ENCODE peak calls at places on chromosomes 11 and 22, in four cellular contexts. P is GM23248, T is fibroblast of lung, C is MM.1S. J is an unnamed sample. For H4K20me1, the result is how much of the 10 kb centered on the place peaks cover.

GRCh38 chr22:16922076-16922475 is 85.9 kb downstream of the GAB4 start:
- DNase-seq in C (no peak), T (no peak), P (no peak), J (no peak)

GRCh38 chr11:75891947-75892739 is 77.1 kb downstream of the UVRAG start:
- DNase-seq in P (no peak), C (no peak), T (no peak), J (no peak)

GRCh38 chr11:11808992-11809583 is 32.7 kb upstream of the USP47 start:
- DNase-seq in T (no peak), C (no peak), P (no peak), J (no peak)

GRCh38 chr22:28560005-28560742 is 119.5 kb downstream of the TTC28 start:
- DNase-seq in P (peak), T (peak), C (no peak), J (no peak)

GRCh38 chr11:69650832-69651344 is 9.9 kb downstream of the CCND1 start:
- DNase-seq in T (no peak), P (no peak), C (no peak), J (no peak)

GRCh38 chr11:104094576-104094975 is 58.1 kb downstream of the DDI1 start:
- DNase-seq in T (no peak), P (peak), C (no peak), J (no peak)

GRCh38 chr11:75356613-75357012 is 5.2 kb upstream of the ARRB1 start:
- DNase-seq in P (no peak), C (no peak), T (no peak), J (no peak)

GRCh38 chr11:77411238-77411637 is 62.7 kb downstream of the PAK1 start:
- DNase-seq in T (peak), C (peak), P (peak), J (no peak)

GRCh38 chr11:44506375-44507016 is 59.0 kb upstream of the CD82 start:
- DNase-seq in C (no peak), T (no peak), P (peak), J (no peak)

GRCh38 chr22:44753189-44754042 is 1.0 kb downstream of the ARHGAP8 start:
- DNase-seq in T (peak), P (peak), C (no peak), J (no peak)

GRCh38 chr11:77299528-77299993 is 1.9 kb downstream of the GDPD4 start:
- DNase-seq in T (no peak), C (no peak), P (peak), J (no peak)

GRCh38 chr11:75349540-75350116 is 1.8 kb downstream of the ARRB1 start:
- DNase-seq in C (no peak), P (no peak), T (no peak), J (no peak)

GRCh38 chr11:70168405-70168754 is 34.7 kb upstream of the FADD start:
- DNase-seq in P (no peak), T (no peak), C (no peak), J (no peak)

GRCh38 chr11:74877132-74877531 is 71.8 kb downstream of the XRRA1 start:
- DNase-seq in P (peak), C (no peak), T (peak), J (no peak)

GRCh38 chr11:88521354-88522310 is 184.1 kb upstream of the CTSC start:
- DNase-seq in P (peak), T (no peak), C (no peak), J (no peak)

GRCh38 chr11:16977136-16978020 is 36.8 kb downstream of the PLEKHA7 start:
- DNase-seq in C (no peak), T (no peak), P (no peak), J (no peak)

GRCh38 chr11:35112056-35112845 is 26.7 kb upstream of the CD44 start:
- DNase-seq in T (no peak), C (peak), P (peak), J (no peak)

GRCh38 chr11:116172156-116172555 is 600.6 kb downstream of the BUD13 start:
- DNase-seq in P (no peak), T (no peak), C (no peak), J (no peak)

GRCh38 chr11:60780065-60780464 is 5.1 kb upstream of the MS4A10 start:
- DNase-seq in T (no peak), C (no peak), P (no peak), J (no peak)

GRCh38 chr11:78216571-78217287 is 28.0 kb downstream of the USP35 start:
- DNase-seq in C (no peak), P (peak), T (no peak), J (no peak)

GRCh38 chr22:48753752-48754517 is 1073.7 kb downstream of the BRD1 start:
- DNase-seq in P (no peak), T (no peak), C (no peak), J (no peak)

DNA sequence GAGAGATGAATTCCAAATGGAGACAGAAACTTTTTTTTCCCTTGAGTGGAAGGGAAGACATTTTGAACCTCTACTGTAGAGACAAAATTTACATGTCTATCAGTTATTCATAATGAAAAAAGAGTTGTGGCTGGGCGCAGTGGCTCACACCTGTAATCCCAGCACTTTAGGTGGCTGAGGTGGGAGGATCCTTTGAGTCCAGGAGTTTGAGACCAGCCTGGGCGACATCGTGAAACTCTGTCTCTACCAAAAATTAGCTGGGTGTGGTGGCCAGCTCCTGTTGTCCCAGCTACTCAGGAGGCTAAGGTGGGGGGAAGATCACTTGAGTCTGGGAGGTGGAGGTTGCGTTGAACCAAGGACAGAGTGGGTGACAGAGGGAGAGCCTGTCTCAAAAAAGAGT is 4.1 kb downstream of the EED start:
- DNase-seq in P (no peak), C (no peak), T (no peak), J (no peak)
- H4K20me1 ChIP-seq in P (under half), C (under half), T (under half), J (under half)

DNA sequence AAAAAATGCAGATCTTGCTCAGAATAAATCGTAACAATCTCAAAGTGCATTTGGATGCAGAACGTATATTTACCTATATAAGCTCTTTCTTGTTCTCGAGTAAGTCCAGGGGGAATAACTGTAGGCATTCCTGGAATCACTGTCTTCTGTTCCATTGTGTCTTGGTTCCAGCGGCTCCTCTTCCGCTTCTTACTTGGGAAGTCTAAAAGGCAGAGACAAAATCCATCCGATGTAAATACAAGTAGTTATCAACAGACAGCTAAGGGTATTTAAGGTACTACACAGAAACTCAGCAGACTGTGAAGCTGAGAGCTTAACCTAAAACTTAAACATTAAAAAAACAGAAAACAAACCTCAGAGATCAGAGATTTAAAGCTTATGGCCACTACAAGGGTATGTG is 1.9 kb downstream of the SF1 start:
- DNase-seq in P (no peak), C (no peak), T (no peak), J (no peak)
- H4K20me1 ChIP-seq in P (under half), C (under half), T (under half), J (half or more)

GRCh38 chr11:212150-213100 is 4.9 kb downstream of the RIC8A start:
- DNase-seq in P (no peak), T (no peak), C (no peak), J (no peak)
- H4K20me1 ChIP-seq in P (under half), T (under half), C (under half), J (under half)

GRCh38 chr22:46072981-46073682 is 77.2 kb upstream of the PPARA start:
- DNase-seq in P (peak), T (no peak), C (no peak), J (no peak)
- H4K20me1 ChIP-seq in P (under half), T (under half), C (under half), J (half or more)

GRCh38 chr11:84866922-84867321 is 760.2 kb downstream of the DLG2 start:
- DNase-seq in T (no peak), P (no peak), C (no peak), J (no peak)

GRCh38 chr11:84865257-84865656 is 761.9 kb downstream of the DLG2 start:
- DNase-seq in P (peak), C (no peak), T (no peak), J (no peak)

GRCh38 chr11:84870486-84870885 is 756.7 kb downstream of the DLG2 start:
- DNase-seq in C (no peak), P (no peak), T (no peak), J (no peak)

GRCh38 chr11:84871116-84871515 is 756.0 kb downstream of the DLG2 start:
- DNase-seq in C (no peak), T (no peak), P (no peak), J (no peak)

GRCh38 chr11:84865791-84866535 is 761.2 kb downstream of the DLG2 start:
- DNase-seq in C (no peak), P (no peak), T (no peak), J (no peak)
- H4K20me1 ChIP-seq in C (under half), P (under half), T (under half), J (under half)

DNA sequence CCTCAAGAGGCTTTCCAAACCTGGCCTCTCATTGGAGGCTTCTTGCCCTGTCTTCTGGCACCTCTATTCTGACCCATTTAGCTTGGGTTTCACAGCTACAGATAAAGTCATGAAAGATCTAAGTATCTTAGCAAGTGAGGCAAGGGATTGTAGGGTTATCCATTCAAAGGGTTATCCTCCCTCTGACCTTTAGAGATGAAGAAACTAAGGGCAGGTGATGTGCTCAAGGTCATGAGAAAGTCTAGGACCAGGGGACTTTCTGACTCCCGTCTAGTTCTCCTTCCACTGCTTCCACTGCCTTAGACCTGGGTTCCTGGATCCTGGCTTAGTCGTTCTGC is 7.2 kb downstream of the PHOX2A start:
- DNase-seq in C (no peak), P (no peak), T (no peak), J (no peak)
- H4K20me1 ChIP-seq in C (under half), P (under half), T (under half), J (under half)

DNA sequence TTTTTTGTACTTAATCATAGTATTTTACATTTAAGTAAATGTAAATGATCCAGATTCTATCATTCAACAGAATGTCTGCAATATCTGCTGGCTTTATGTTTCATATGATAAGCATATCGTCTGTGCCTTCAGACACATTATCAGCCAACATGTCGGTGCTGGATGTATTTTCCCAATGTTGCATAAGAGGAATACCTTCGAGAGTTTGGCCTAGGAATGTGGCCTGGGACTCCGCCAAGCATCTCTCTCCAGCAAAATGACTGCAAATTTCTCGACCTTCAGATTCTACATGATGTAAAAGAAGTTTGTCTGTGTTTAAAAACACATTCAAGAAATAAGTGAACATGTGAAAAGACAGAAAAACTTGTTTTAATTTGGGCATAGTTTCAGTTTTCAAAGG is 6.9 kb downstream of the BDNF start:
- DNase-seq in C (no peak), P (no peak), T (no peak), J (no peak)
- H4K20me1 ChIP-seq in C (under half), P (under half), T (under half), J (half or more)

GRCh38 chr11:65148657-65149056 is 14.3 kb upstream of the SYVN1 start:
- DNase-seq in T (no peak), C (no peak), P (no peak), J (no peak)
- H4K20me1 ChIP-seq in T (under half), C (under half), P (under half), J (under half)

GRCh38 chr22:46965552-46966494 is 203.4 kb downstream of the TBC1D22A start:
- DNase-seq in C (no peak), T (no peak), P (no peak), J (no peak)
- H4K20me1 ChIP-seq in C (under half), T (under half), P (under half), J (under half)

J was measured in SK-N-SH.